ENCODE peak calls at places on chromosomes 11 and 22, in four cellular contexts. L, D, W and F are unnamed samples.

GRCh38 chr11:78036313-78036712 is 13.2 kb upstream of the KCTD14 start:
- DNase-seq in L (no peak), D (no peak), W (no peak), F (no peak)

GRCh38 chr11:72493426-72494108 is 59.2 kb upstream of the CLPB start:
- DNase-seq in L (no peak), D (no peak), W (no peak), F (no peak)

GRCh38 chr11:19474211-19474610 is 233.5 kb upstream of the E2F8 start:
- DNase-seq in L (no peak), D (no peak), W (no peak), F (no peak)

GRCh38 chr11:113267536-113267935 is 46.8 kb upstream of the TTC12 start:
- DNase-seq in L (no peak), D (no peak), W (no peak), F (no peak)

GRCh38 chr11:126355926-126356897 is 726 bp downstream of the ST3GAL4 start:
- DNase-seq in L (peak), D (no peak), W (peak), F (no peak)

GRCh38 chr11:27204527-27204926 is 158.5 kb downstream of the CCDC34 start:
- DNase-seq in L (no peak), D (no peak), W (no peak), F (no peak)

GRCh38 chr11:65843811-65844210 is 10.0 kb downstream of the SNX32 start:
- DNase-seq in L (no peak), D (no peak), W (no peak), F (no peak)

GRCh38 chr11:92702771-92703170 is 266.7 kb upstream of the MTNR1B start:
- DNase-seq in L (no peak), D (no peak), W (no peak), F (no peak)

GRCh38 chr11:12746593-12747097 is 72.4 kb downstream of the TEAD1 start:
- DNase-seq in L (peak), D (no peak), W (no peak), F (no peak)

GRCh38 chr22:47006433-47006832 is 244.0 kb downstream of the TBC1D22A start:
- DNase-seq in L (peak), D (no peak), W (no peak), F (no peak)

GRCh38 chr11:65376138-65376713 is 6.2 kb downstream of the SLC25A45 start:
- DNase-seq in L (no peak), D (no peak), W (no peak), F (no peak)

GRCh38 chr11:130223291-130223971 is 63.8 kb downstream of the ST14 start:
- DNase-seq in L (no peak), D (no peak), W (no peak), F (no peak)

GRCh38 chr11:12066799-12067508 is 43.4 kb upstream of the MICAL2 start:
- DNase-seq in L (no peak), D (peak), W (no peak), F (no peak)

GRCh38 chr11:131064373-131064991 is 148.2 kb upstream of the SNX19 start:
- DNase-seq in L (peak), D (peak), W (no peak), F (peak)

GRCh38 chr11:95067828-95068244 is 1.1 kb downstream of the SRSF8 start:
- DNase-seq in L (no peak), D (peak), W (no peak), F (no peak)

GRCh38 chr11:18393581-18394299 is 623 bp upstream of the LDHA start:
- DNase-seq in L (no peak), D (peak), W (no peak), F (peak)

GRCh38 chr11:44634401-44635281 is 69.2 kb downstream of the CD82 start:
- DNase-seq in L (peak), D (peak), W (no peak), F (peak)

GRCh38 chr22:43134553-43134952 is 8.6 kb downstream of the MCAT start:
- DNase-seq in L (no peak), D (no peak), W (no peak), F (no peak)

GRCh38 chr11:75347781-75348613 is 3.5 kb downstream of the ARRB1 start:
- DNase-seq in L (no peak), D (no peak), W (no peak), F (no peak)

GRCh38 chr11:57458060-57458409 is 2.3 kb upstream of the RTN4RL2 start:
- DNase-seq in L (no peak), D (no peak), W (no peak), F (no peak)

GRCh38 chr11:20097319-20098221 is 62.7 kb downstream of the DBX1 start:
- DNase-seq in L (no peak), D (no peak), W (no peak), F (no peak)

GRCh38 chr11:8095831-8096522 is 15.0 kb downstream of the TUB start:
- DNase-seq in L (no peak), D (no peak), W (no peak), F (no peak)

DNA sequence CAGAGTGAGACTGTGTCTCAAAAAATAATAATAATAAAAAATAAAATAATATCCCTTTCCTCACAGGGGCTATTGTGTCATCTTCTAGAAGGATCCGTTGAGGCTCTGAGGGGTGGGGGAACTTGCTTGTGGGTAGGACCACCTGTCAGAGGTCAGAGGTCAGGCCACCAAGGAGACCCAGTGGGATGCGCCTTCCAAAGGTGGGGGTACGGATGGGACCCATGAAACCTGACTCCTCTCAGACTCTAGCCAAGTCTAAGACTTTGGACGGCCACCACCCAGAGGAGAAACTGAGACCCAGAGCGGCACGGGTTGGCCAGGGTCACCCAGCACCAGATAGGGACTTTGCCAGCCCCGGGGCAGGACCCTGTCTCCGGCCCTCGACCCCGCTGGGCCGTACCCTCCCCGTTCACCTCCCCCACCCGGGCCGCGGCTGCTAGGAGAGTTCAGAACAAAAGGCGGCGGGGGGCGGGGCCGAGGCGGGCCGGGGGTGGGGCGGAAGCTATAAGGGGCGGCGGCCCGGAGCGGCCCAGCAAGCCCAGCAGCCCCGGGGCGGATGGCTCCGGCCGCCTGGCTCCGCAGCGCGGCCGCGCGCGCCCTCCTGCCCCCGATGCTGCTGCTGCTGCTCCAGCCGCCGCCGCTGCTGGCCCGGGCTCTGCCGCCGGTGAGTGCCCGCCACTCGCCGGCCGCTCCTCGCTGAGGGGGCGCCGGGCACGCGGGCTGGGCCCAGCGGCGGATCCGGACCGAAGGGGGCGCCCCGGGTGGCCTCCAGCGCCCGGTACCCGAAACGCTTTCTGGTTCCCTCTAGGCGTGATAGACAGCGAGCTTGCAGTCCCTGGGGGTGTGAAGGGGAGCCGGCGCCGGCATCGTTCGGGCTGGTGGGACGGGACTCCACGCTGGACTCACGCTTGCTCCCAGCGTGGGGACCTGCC is at the start of gene MMP11:
- DNase-seq in L (peak), D (no peak), W (peak), F (no peak)
- H3K27ac ChIP-seq in L (no peak), D (no peak), W (peak), F (peak)

GRCh38 chr22:41561788-41562187 is 978 bp downstream of the CSDC2 start:
- DNase-seq in L (no peak), D (no peak), W (no peak), F (no peak)
- H3K27ac ChIP-seq in L (no peak), D (peak), W (no peak), F (peak)

GRCh38 chr11:64357446-64357845 is 1.5 kb upstream of the RPS6KA4 start:
- DNase-seq in L (no peak), D (no peak), W (no peak), F (no peak)
- H3K27ac ChIP-seq in L (peak), D (no peak), W (no peak), F (peak)

DNA sequence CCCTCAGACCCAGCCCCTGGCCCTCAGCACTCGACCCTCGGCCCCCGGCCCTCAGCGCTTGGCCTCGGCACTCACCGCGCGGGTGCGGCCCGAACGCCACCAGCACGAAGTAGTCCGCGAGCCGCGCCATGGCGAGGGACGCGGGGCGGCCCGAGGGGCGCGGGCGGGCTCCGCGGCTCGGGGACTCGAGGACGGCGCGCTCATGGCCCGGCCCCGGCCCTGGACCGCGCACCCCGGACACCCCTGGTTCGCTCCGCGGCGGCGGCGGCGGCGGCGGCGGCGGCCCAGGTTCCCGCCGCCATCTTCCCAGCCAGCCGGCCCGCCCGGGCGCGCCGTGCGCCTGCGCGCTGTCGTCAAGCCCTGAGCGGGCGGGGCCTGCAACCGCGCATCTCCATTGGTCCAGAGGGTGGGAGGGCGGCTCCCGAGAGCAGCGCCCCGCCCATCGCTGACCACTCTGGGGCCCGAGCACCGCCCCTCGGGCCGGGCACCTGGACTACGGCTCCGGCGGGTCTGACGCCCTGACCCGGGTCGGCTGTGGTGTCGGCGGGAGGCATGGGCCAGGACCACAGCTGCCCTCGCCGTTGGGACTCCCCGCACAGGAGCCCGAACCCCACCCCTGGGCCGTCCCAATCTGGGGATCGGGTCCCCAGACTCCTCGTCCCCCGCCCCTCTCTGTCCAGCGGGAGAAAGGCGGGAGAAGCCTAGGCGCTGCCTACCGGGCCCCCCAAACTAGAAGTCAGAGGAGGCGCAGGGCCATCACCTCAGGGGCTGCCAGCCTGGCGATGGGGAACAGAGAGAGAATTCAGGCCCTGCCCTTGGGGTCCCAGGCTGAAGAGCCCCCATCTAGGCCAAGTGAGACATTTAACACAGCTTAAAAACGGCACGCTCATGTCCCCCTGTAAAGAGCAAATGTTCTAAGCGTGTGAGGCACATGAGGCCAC is at the start of gene SBF1:
- DNase-seq in L (peak), D (peak), W (peak), F (peak)
- H3K27ac ChIP-seq in L (peak), D (peak), W (peak), F (peak)

GRCh38 chr11:69294621-69295078 is 695 bp downstream of the MYEOV start:
- DNase-seq in L (no peak), D (no peak), W (no peak), F (peak)
- H3K27ac ChIP-seq in L (no peak), D (no peak), W (no peak), F (peak)

GRCh38 chr11:123180166-123180565 is 14.9 kb downstream of the CLMP start:
- DNase-seq in L (no peak), D (no peak), W (no peak), F (no peak)

GRCh38 chr11:123180574-123180973 is 14.5 kb downstream of the CLMP start:
- DNase-seq in L (no peak), D (no peak), W (no peak), F (no peak)

GRCh38 chr11:123183391-123184099 is 11.5 kb downstream of the CLMP start:
- DNase-seq in L (no peak), D (no peak), W (no peak), F (no peak)

GRCh38 chr11:123181075-123181474 is 14.0 kb downstream of the CLMP start:
- DNase-seq in L (no peak), D (no peak), W (no peak), F (no peak)

DNA sequence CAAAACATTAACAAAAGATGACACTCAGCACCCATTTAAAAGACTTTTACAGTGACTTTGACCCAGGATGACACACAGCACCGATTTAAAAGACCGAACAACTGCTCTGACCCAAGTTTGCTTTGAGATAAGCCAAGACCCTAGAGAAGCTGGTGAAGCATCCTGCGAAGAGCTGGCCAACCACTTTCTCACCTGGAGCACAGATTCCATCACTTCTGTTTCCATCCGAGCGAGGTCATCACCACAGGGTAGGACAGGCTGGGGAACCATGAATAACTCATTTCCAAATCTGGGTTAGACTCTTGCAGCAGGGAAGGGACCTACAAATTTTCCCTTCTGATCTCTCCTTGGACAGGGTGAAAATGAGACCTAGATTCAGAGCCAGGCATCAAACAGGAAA is 12.9 kb downstream of the CLMP start:
- DNase-seq in L (no peak), D (no peak), W (no peak), F (no peak)
- H3K27ac ChIP-seq in L (no peak), D (no peak), W (no peak), F (peak)

DNA sequence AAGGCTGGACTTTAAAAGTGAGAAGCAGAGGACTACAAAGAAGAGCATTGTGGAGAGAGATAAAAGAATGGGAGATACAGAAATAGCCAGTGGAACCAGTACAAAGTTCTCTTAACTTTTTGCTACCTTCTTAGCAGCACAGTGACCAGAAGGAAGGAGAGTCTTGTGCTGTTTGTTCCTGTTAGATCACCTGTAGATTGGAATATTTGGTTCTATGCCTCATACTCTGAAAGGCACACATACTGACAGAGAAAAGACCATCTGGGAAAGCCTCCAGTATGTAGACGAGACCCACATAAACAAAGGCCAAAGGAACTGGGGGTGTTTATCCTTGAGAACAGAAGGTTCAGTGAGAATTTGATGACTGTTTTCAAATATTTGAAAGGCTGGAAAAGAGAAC is 18.7 kb downstream of the RNF141 start:
- DNase-seq in L (no peak), D (no peak), W (no peak), F (no peak)
- H3K27ac ChIP-seq in L (no peak), D (no peak), W (no peak), F (no peak)

GRCh38 chr11:69904331-69905201 is 85.3 kb upstream of the FGF3 start:
- DNase-seq in L (no peak), D (no peak), W (no peak), F (no peak)
- H3K27ac ChIP-seq in L (no peak), D (no peak), W (no peak), F (no peak)